ENCODE peak calls at places on chromosomes 4 and X, in seven cellular contexts. A is renal cortical epithelial cell, W is RKO, X is thyroid gland, F is tibial nerve, J is Caki2, D is transverse colon. V is an unnamed sample.

GRCh38 chr4:130486186-130486585 is 1390.2 kb downstream of the C4orf33 start:
- DNase-seq in A (no peak), W (no peak), X (no peak), F (no peak), J (no peak), D (no peak), V (no peak)

GRCh38 chr4:99529218-99529617 is 18.4 kb downstream of the C4orf17 start:
- DNase-seq in A (no peak), W (no peak), X (no peak), F (no peak), J (no peak), D (no peak), V (no peak)

GRCh38 chrX:129842510-129843208 is 1.0 kb downstream of the ZDHHC9 start:
- DNase-seq in A (peak; percentile 79), W (peak; percentile 59), X (peak; percentile 25), F (no peak), J (no peak), D (peak; percentile 55), V (peak; percentile 86)

GRCh38 chr4:71441186-71442169 is 102.7 kb downstream of the SLC4A4 start:
- DNase-seq in A (peak; percentile 80), W (no peak), X (peak; percentile 49), F (no peak), J (peak; percentile 23), D (no peak), V (no peak)

GRCh38 chr4:121155893-121156292 is 8.2 kb downstream of the TNIP3 start:
- DNase-seq in A (peak; percentile 71), W (peak; percentile 89), X (no peak), F (no peak), J (peak; percentile 62), D (no peak), V (no peak)

GRCh38 chr4:107939307-107939706 is 8.0 kb downstream of the CYP2U1 start:
- DNase-seq in A (peak; percentile 33), W (no peak), X (no peak), F (no peak), J (no peak), D (no peak), V (no peak)

GRCh38 chr4:83552924-83553323 is 17.0 kb downstream of the GPAT3 start:
- DNase-seq in A (peak; percentile 98), W (peak; percentile 63), X (no peak), F (no peak), J (peak; percentile 91), D (no peak), V (no peak)

GRCh38 chr4:23818097-23818648 is 71.7 kb downstream of the PPARGC1A start:
- DNase-seq in A (no peak), W (no peak), X (no peak), F (no peak), J (no peak), D (peak; percentile 8), V (no peak)

GRCh38 chr4:111883557-111883999 is 261.7 kb upstream of the FAM241A start:
- DNase-seq in A (peak; percentile 22), W (no peak), X (no peak), F (no peak), J (no peak), D (no peak), V (no peak)

GRCh38 chr4:172982151-172982590 is 186.4 kb upstream of the GALNT7 start:
- DNase-seq in A (peak; percentile 88), W (peak; percentile 3), X (peak; percentile 44), F (no peak), J (peak; percentile 92), D (no peak), V (no peak)

GRCh38 chr4:159366966-159367365 is 264.1 kb downstream of the RAPGEF2 start:
- DNase-seq in A (no peak), W (no peak), X (peak; percentile 16), F (no peak), J (no peak), D (no peak), V (peak; percentile 6)

GRCh38 chr4:112604590-112604989 is 32.1 kb downstream of the ZGRF1 start:
- DNase-seq in A (peak; percentile 65), W (peak; percentile 72), X (peak; percentile 47), F (no peak), J (peak; percentile 37), D (peak; percentile 22), V (peak; percentile 21)

V was measured in SW480.